ENCODE peak calls at places on chromosome 1, in five cellular contexts. L, D, B, C and E are unnamed samples.

GRCh38 chr1:18972531-18972930 is 16.1 kb upstream of the IFFO2 start:
- DNase-seq in L (no peak), B (no peak), C (no peak), D (peak), E (peak)

GRCh38 chr1:10968411-10968826 is 44.0 kb upstream of the TARDBP start:
- DNase-seq in B (no peak), L (no peak), D (no peak), C (no peak), E (no peak)

GRCh38 chr1:177871633-177872562 is 98.0 kb downstream of the SEC16B start:
- DNase-seq in C (no peak), L (no peak), B (no peak), D (no peak), E (no peak)

GRCh38 chr1:25009675-25010262 is 79.7 kb upstream of the RUNX3 start:
- DNase-seq in D (peak), C (no peak), B (no peak), L (no peak), E (no peak)

GRCh38 chr1:119873166-119874025 is 22.9 kb downstream of the ADAM30 start:
- DNase-seq in L (no peak), B (no peak), D (no peak), C (no peak), E (peak)

GRCh38 chr1:25875856-25876692 is 566 bp upstream of the PAQR7 start:
- DNase-seq in C (no peak), L (no peak), D (no peak), B (no peak), E (no peak)

GRCh38 chr1:198157847-198158765 is 1.3 kb downstream of the NEK7 start:
- DNase-seq in D (peak), L (no peak), B (no peak), C (peak), E (peak)

GRCh38 chr1:225709101-225709500 is 56.2 kb upstream of the ENAH start:
- DNase-seq in C (no peak), L (no peak), D (no peak), B (no peak), E (no peak)

GRCh38 chr1:27192039-27192529 is 37.2 kb upstream of the SLC9A1 start:
- DNase-seq in D (no peak), L (no peak), C (no peak), B (no peak), E (no peak)